ENCODE peak calls at places on chromosome 3, in four cellular contexts. E, D, U and Z are unnamed samples.

GRCh38 chr3:125161607-125162219 is 50.8 kb downstream of the SLC12A8 start:
- DNase-seq in D (no peak), U (no peak), E (no peak), Z (no peak)

GRCh38 chr3:138898301-138898700 is 48.6 kb downstream of the FOXL2 start:
- DNase-seq in D (no peak), E (no peak), U (no peak), Z (no peak)

GRCh38 chr3:53835257-53835656 is 11.0 kb downstream of the CHDH start:
- DNase-seq in D (no peak), U (no peak), E (no peak), Z (no peak)

GRCh38 chr3:53753518-53754183 is 92.6 kb downstream of the CHDH start:
- DNase-seq in U (no peak), D (no peak), E (no peak), Z (no peak)

GRCh38 chr3:2940062-2940461 is 170.1 kb downstream of the IL5RA start:
- DNase-seq in D (no peak), U (no peak), E (no peak), Z (no peak)

GRCh38 chr3:171420667-171421066 is 39.5 kb downstream of the TNIK start:
- DNase-seq in U (no peak), D (no peak), E (no peak), Z (no peak)

GRCh38 chr3:165624761-165625160 is 212.5 kb downstream of the BCHE start:
- DNase-seq in D (peak; percentile 16), U (no peak), E (peak; percentile 35), Z (peak; percentile 14)

GRCh38 chr3:87461443-87461842 is 185.1 kb upstream of the POU1F1 start:
- DNase-seq in E (no peak), U (no peak), D (no peak), Z (no peak)

GRCh38 chr3:67044295-67044694 is 46.2 kb downstream of the KBTBD8 start:
- DNase-seq in D (no peak), U (no peak), E (no peak), Z (no peak)

GRCh38 chr3:21942328-21942727 is 191.3 kb upstream of the ZNF385D start:
- DNase-seq in D (no peak), E (peak; percentile 74), U (no peak), Z (peak; percentile 80)

GRCh38 chr3:191502583-191502982 is 41.6 kb downstream of the PYDC2 start:
- DNase-seq in U (no peak), E (peak; percentile 39), D (peak; percentile 58), Z (no peak)

GRCh38 chr3:43754316-43754715 is 63.6 kb downstream of the ABHD5 start:
- DNase-seq in D (peak; percentile 50), E (peak; percentile 70), U (no peak), Z (peak; percentile 69)

GRCh38 chr3:154156529-154156928 is 35.3 kb downstream of the ARHGEF26 start:
- DNase-seq in D (no peak), E (no peak), U (no peak), Z (no peak)

GRCh38 chr3:108008106-108008505 is 82.7 kb downstream of the CD47 start:
- DNase-seq in E (no peak), U (no peak), D (no peak), Z (no peak)